ENCODE peak calls at places on chromosome 22, in ten cellular contexts. One of them, this sample, is unnamed.

GRCh38 chr22:36775589-36775965 is 342 bp downstream of the IFT27 start:
- DNase-seq in neural progenitor cell: peak; percentile 69
- DNase-seq in Panc1: no peak
- DNase-seq in activated CD4-positive, alpha-beta T cell treated with anti-CD3 and anti-CD28 coated beads, Interleukin-2, amount 10 ng/mL, durations not matched to agents 7 days and 5 days: peak; percentile 60
- DNase-seq in cardiac fibroblast: peak; percentile 26
- DNase-seq in hepatic stellate cell: no peak
- DNase-seq in EL: no peak
- DNase-seq in Calu3: peak; percentile 33
- DNase-seq in ACHN: peak; percentile 13
- DNase-seq in renal cortical epithelial cell: peak; percentile 11
- DNase-seq in this sample: peak; percentile 29

GRCh38 chr22:44547371-44547770 is 49.3 kb upstream of the RTL6 start:
- DNase-seq in neural progenitor cell: no peak
- DNase-seq in Panc1: no peak
- DNase-seq in activated CD4-positive, alpha-beta T cell treated with anti-CD3 and anti-CD28 coated beads, Interleukin-2, amount 10 ng/mL, durations not matched to agents 7 days and 5 days: no peak
- DNase-seq in cardiac fibroblast: no peak
- DNase-seq in hepatic stellate cell: no peak
- DNase-seq in EL: no peak
- DNase-seq in Calu3: no peak
- DNase-seq in ACHN: no peak
- DNase-seq in renal cortical epithelial cell: no peak
- DNase-seq in this sample: no peak

GRCh38 chr22:36467042-36467810 is 14.2 kb downstream of the TXN2 start:
- DNase-seq in neural progenitor cell: no peak
- DNase-seq in Panc1: no peak
- DNase-seq in activated CD4-positive, alpha-beta T cell treated with anti-CD3 and anti-CD28 coated beads, Interleukin-2, amount 10 ng/mL, durations not matched to agents 7 days and 5 days: no peak
- DNase-seq in cardiac fibroblast: peak; percentile 88
- DNase-seq in hepatic stellate cell: peak; percentile 91
- DNase-seq in EL: peak; percentile 94
- DNase-seq in Calu3: no peak
- DNase-seq in ACHN: peak; percentile 67
- DNase-seq in renal cortical epithelial cell: peak; percentile 45
- DNase-seq in this sample: no peak

GRCh38 chr22:28984482-28985158 is 77.0 kb downstream of the C22orf31 start:
- DNase-seq in neural progenitor cell: no peak
- DNase-seq in Panc1: no peak
- DNase-seq in activated CD4-positive, alpha-beta T cell treated with anti-CD3 and anti-CD28 coated beads, Interleukin-2, amount 10 ng/mL, durations not matched to agents 7 days and 5 days: no peak
- DNase-seq in cardiac fibroblast: no peak
- DNase-seq in hepatic stellate cell: no peak
- DNase-seq in EL: no peak
- DNase-seq in Calu3: no peak
- DNase-seq in ACHN: no peak
- DNase-seq in renal cortical epithelial cell: no peak
- DNase-seq in this sample: no peak

GRCh38 chr22:49564666-49565515 is 262.8 kb downstream of the BRD1 start:
- DNase-seq in neural progenitor cell: no peak
- DNase-seq in Panc1: no peak
- DNase-seq in activated CD4-positive, alpha-beta T cell treated with anti-CD3 and anti-CD28 coated beads, Interleukin-2, amount 10 ng/mL, durations not matched to agents 7 days and 5 days: no peak
- DNase-seq in cardiac fibroblast: no peak
- DNase-seq in hepatic stellate cell: no peak
- DNase-seq in EL: no peak
- DNase-seq in Calu3: no peak
- DNase-seq in ACHN: no peak
- DNase-seq in renal cortical epithelial cell: no peak
- DNase-seq in this sample: no peak

GRCh38 chr22:46758867-46759290 is 3.6 kb upstream of the TBC1D22A start:
- DNase-seq in neural progenitor cell: peak; percentile 72
- DNase-seq in Panc1: peak; percentile 32
- DNase-seq in activated CD4-positive, alpha-beta T cell treated with anti-CD3 and anti-CD28 coated beads, Interleukin-2, amount 10 ng/mL, durations not matched to agents 7 days and 5 days: peak; percentile 68
- DNase-seq in cardiac fibroblast: peak; percentile 81
- DNase-seq in hepatic stellate cell: peak; percentile 58
- DNase-seq in EL: peak; percentile 58
- DNase-seq in Calu3: peak; percentile 65
- DNase-seq in ACHN: peak; percentile 61
- DNase-seq in renal cortical epithelial cell: peak; percentile 84
- DNase-seq in this sample: no peak

GRCh38 chr22:32127904-32128303 is 31.2 kb downstream of the C22orf42 start:
- DNase-seq in neural progenitor cell: peak; percentile 65
- DNase-seq in Panc1: no peak
- DNase-seq in activated CD4-positive, alpha-beta T cell treated with anti-CD3 and anti-CD28 coated beads, Interleukin-2, amount 10 ng/mL, durations not matched to agents 7 days and 5 days: no peak
- DNase-seq in cardiac fibroblast: no peak
- DNase-seq in hepatic stellate cell: no peak
- DNase-seq in EL: no peak
- DNase-seq in Calu3: no peak
- DNase-seq in ACHN: no peak
- DNase-seq in renal cortical epithelial cell: no peak
- DNase-seq in this sample: no peak

GRCh38 chr22:47630741-47631534 is 868.5 kb downstream of the TBC1D22A start:
- DNase-seq in neural progenitor cell: no peak
- DNase-seq in Panc1: no peak
- DNase-seq in activated CD4-positive, alpha-beta T cell treated with anti-CD3 and anti-CD28 coated beads, Interleukin-2, amount 10 ng/mL, durations not matched to agents 7 days and 5 days: no peak
- DNase-seq in cardiac fibroblast: no peak
- DNase-seq in hepatic stellate cell: no peak
- DNase-seq in EL: no peak
- DNase-seq in Calu3: no peak
- DNase-seq in ACHN: no peak
- DNase-seq in renal cortical epithelial cell: no peak
- DNase-seq in this sample: no peak

GRCh38 chr22:19398206-19398605 is 33.3 kb downstream of the HIRA start:
- DNase-seq in neural progenitor cell: no peak
- DNase-seq in Panc1: no peak
- DNase-seq in activated CD4-positive, alpha-beta T cell treated with anti-CD3 and anti-CD28 coated beads, Interleukin-2, amount 10 ng/mL, durations not matched to agents 7 days and 5 days: no peak
- DNase-seq in cardiac fibroblast: no peak
- DNase-seq in hepatic stellate cell: no peak
- DNase-seq in EL: no peak
- DNase-seq in Calu3: no peak
- DNase-seq in ACHN: no peak
- DNase-seq in renal cortical epithelial cell: no peak
- DNase-seq in this sample: no peak

GRCh38 chr22:33271390-33272161 is 213.4 kb upstream of the SYN3 start:
- DNase-seq in neural progenitor cell: peak; percentile 13
- DNase-seq in Panc1: no peak
- DNase-seq in activated CD4-positive, alpha-beta T cell treated with anti-CD3 and anti-CD28 coated beads, Interleukin-2, amount 10 ng/mL, durations not matched to agents 7 days and 5 days: no peak
- DNase-seq in cardiac fibroblast: peak; percentile 56
- DNase-seq in hepatic stellate cell: no peak
- DNase-seq in EL: no peak
- DNase-seq in Calu3: no peak
- DNase-seq in ACHN: no peak
- DNase-seq in renal cortical epithelial cell: peak; percentile 30
- DNase-seq in this sample: no peak

GRCh38 chr22:44530106-44530505 is 32.1 kb upstream of the RTL6 start:
- DNase-seq in neural progenitor cell: no peak
- DNase-seq in Panc1: no peak
- DNase-seq in activated CD4-positive, alpha-beta T cell treated with anti-CD3 and anti-CD28 coated beads, Interleukin-2, amount 10 ng/mL, durations not matched to agents 7 days and 5 days: no peak
- DNase-seq in cardiac fibroblast: no peak
- DNase-seq in hepatic stellate cell: no peak
- DNase-seq in EL: no peak
- DNase-seq in Calu3: no peak
- DNase-seq in ACHN: no peak
- DNase-seq in renal cortical epithelial cell: no peak
- DNase-seq in this sample: no peak

GRCh38 chr22:48490513-48491411 is 1336.9 kb downstream of the BRD1 start:
- DNase-seq in neural progenitor cell: peak; percentile 36
- DNase-seq in Panc1: no peak
- DNase-seq in activated CD4-positive, alpha-beta T cell treated with anti-CD3 and anti-CD28 coated beads, Interleukin-2, amount 10 ng/mL, durations not matched to agents 7 days and 5 days: no peak
- DNase-seq in cardiac fibroblast: no peak
- DNase-seq in hepatic stellate cell: no peak
- DNase-seq in EL: peak; percentile 13
- DNase-seq in Calu3: no peak
- DNase-seq in ACHN: no peak
- DNase-seq in renal cortical epithelial cell: no peak
- DNase-seq in this sample: no peak

GRCh38 chr22:38570841-38571364 is 920 bp upstream of the DMC1 start:
- DNase-seq in neural progenitor cell: peak; percentile 70
- DNase-seq in Panc1: no peak
- DNase-seq in activated CD4-positive, alpha-beta T cell treated with anti-CD3 and anti-CD28 coated beads, Interleukin-2, amount 10 ng/mL, durations not matched to agents 7 days and 5 days: peak; percentile 55
- DNase-seq in cardiac fibroblast: peak; percentile 37
- DNase-seq in hepatic stellate cell: peak; percentile 41
- DNase-seq in EL: peak; percentile 44
- DNase-seq in Calu3: peak; percentile 39
- DNase-seq in ACHN: peak; percentile 44
- DNase-seq in renal cortical epithelial cell: no peak
- DNase-seq in this sample: peak; percentile 1

GRCh38 chr22:27580311-27580897 is 221.2 kb downstream of the MN1 start:
- DNase-seq in neural progenitor cell: no peak
- DNase-seq in Panc1: no peak
- DNase-seq in activated CD4-positive, alpha-beta T cell treated with anti-CD3 and anti-CD28 coated beads, Interleukin-2, amount 10 ng/mL, durations not matched to agents 7 days and 5 days: no peak
- DNase-seq in cardiac fibroblast: no peak
- DNase-seq in hepatic stellate cell: no peak
- DNase-seq in EL: no peak
- DNase-seq in Calu3: peak; percentile 24
- DNase-seq in ACHN: peak; percentile 37
- DNase-seq in renal cortical epithelial cell: no peak
- DNase-seq in this sample: no peak

GRCh38 chr22:32996702-32997101 is 61.5 kb downstream of the SYN3 start:
- DNase-seq in neural progenitor cell: no peak
- DNase-seq in Panc1: no peak
- DNase-seq in activated CD4-positive, alpha-beta T cell treated with anti-CD3 and anti-CD28 coated beads, Interleukin-2, amount 10 ng/mL, durations not matched to agents 7 days and 5 days: no peak
- DNase-seq in cardiac fibroblast: peak; percentile 8
- DNase-seq in hepatic stellate cell: no peak
- DNase-seq in EL: peak; percentile 52
- DNase-seq in Calu3: peak; percentile 41
- DNase-seq in ACHN: no peak
- DNase-seq in renal cortical epithelial cell: no peak
- DNase-seq in this sample: no peak

GRCh38 chr22:25050566-25050965 is 98.0 kb downstream of the KIAA1671 start:
- DNase-seq in neural progenitor cell: no peak
- DNase-seq in Panc1: no peak
- DNase-seq in activated CD4-positive, alpha-beta T cell treated with anti-CD3 and anti-CD28 coated beads, Interleukin-2, amount 10 ng/mL, durations not matched to agents 7 days and 5 days: no peak
- DNase-seq in cardiac fibroblast: no peak
- DNase-seq in hepatic stellate cell: no peak
- DNase-seq in EL: no peak
- DNase-seq in Calu3: no peak
- DNase-seq in ACHN: no peak
- DNase-seq in renal cortical epithelial cell: no peak
- DNase-seq in this sample: no peak

GRCh38 chr22:23080542-23081290 is 10.4 kb downstream of the GNAZ start:
- DNase-seq in neural progenitor cell: no peak
- DNase-seq in Panc1: no peak
- DNase-seq in activated CD4-positive, alpha-beta T cell treated with anti-CD3 and anti-CD28 coated beads, Interleukin-2, amount 10 ng/mL, durations not matched to agents 7 days and 5 days: no peak
- DNase-seq in cardiac fibroblast: no peak
- DNase-seq in hepatic stellate cell: no peak
- DNase-seq in EL: no peak
- DNase-seq in Calu3: no peak
- DNase-seq in ACHN: no peak
- DNase-seq in renal cortical epithelial cell: no peak
- DNase-seq in this sample: no peak

GRCh38 chr22:36339171-36340065 is 48.3 kb downstream of the MYH9 start:
- DNase-seq in neural progenitor cell: no peak
- DNase-seq in Panc1: no peak
- DNase-seq in activated CD4-positive, alpha-beta T cell treated with anti-CD3 and anti-CD28 coated beads, Interleukin-2, amount 10 ng/mL, durations not matched to agents 7 days and 5 days: peak; percentile 48
- DNase-seq in cardiac fibroblast: peak; percentile 74
- DNase-seq in hepatic stellate cell: no peak
- DNase-seq in EL: peak; percentile 82
- DNase-seq in Calu3: no peak
- DNase-seq in ACHN: no peak
- DNase-seq in renal cortical epithelial cell: peak; percentile 85
- DNase-seq in this sample: no peak

GRCh38 chr22:36439481-36440271 is 41.8 kb downstream of the TXN2 start:
- DNase-seq in neural progenitor cell: no peak
- DNase-seq in Panc1: no peak
- DNase-seq in activated CD4-positive, alpha-beta T cell treated with anti-CD3 and anti-CD28 coated beads, Interleukin-2, amount 10 ng/mL, durations not matched to agents 7 days and 5 days: no peak
- DNase-seq in cardiac fibroblast: peak; percentile 89
- DNase-seq in hepatic stellate cell: peak; percentile 99
- DNase-seq in EL: peak; percentile 98
- DNase-seq in Calu3: peak; percentile 52
- DNase-seq in ACHN: peak; percentile 68
- DNase-seq in renal cortical epithelial cell: peak; percentile 83
- DNase-seq in this sample: no peak

GRCh38 chr22:17980638-17981051 is 43.7 kb downstream of the MICAL3 start:
- DNase-seq in neural progenitor cell: peak; percentile 27
- DNase-seq in Panc1: no peak
- DNase-seq in activated CD4-positive, alpha-beta T cell treated with anti-CD3 and anti-CD28 coated beads, Interleukin-2, amount 10 ng/mL, durations not matched to agents 7 days and 5 days: peak; percentile 64
- DNase-seq in cardiac fibroblast: peak; percentile 45
- DNase-seq in hepatic stellate cell: peak; percentile 45
- DNase-seq in EL: no peak
- DNase-seq in Calu3: peak; percentile 16
- DNase-seq in ACHN: no peak
- DNase-seq in renal cortical epithelial cell: no peak
- DNase-seq in this sample: no peak

GRCh38 chr22:17152340-17152739 is 6.7 kb downstream of the HDHD5 start:
- DNase-seq in neural progenitor cell: no peak
- DNase-seq in Panc1: no peak
- DNase-seq in activated CD4-positive, alpha-beta T cell treated with anti-CD3 and anti-CD28 coated beads, Interleukin-2, amount 10 ng/mL, durations not matched to agents 7 days and 5 days: no peak
- DNase-seq in cardiac fibroblast: no peak
- DNase-seq in hepatic stellate cell: no peak
- DNase-seq in EL: no peak
- DNase-seq in Calu3: no peak
- DNase-seq in ACHN: no peak
- DNase-seq in renal cortical epithelial cell: no peak
- DNase-seq in this sample: no peak

GRCh38 chr22:36881504-36882245 is 20.9 kb downstream of the NCF4 start:
- DNase-seq in neural progenitor cell: no peak
- DNase-seq in Panc1: no peak
- DNase-seq in activated CD4-positive, alpha-beta T cell treated with anti-CD3 and anti-CD28 coated beads, Interleukin-2, amount 10 ng/mL, durations not matched to agents 7 days and 5 days: no peak
- DNase-seq in cardiac fibroblast: no peak
- DNase-seq in hepatic stellate cell: no peak
- DNase-seq in EL: no peak
- DNase-seq in Calu3: no peak
- DNase-seq in ACHN: no peak
- DNase-seq in renal cortical epithelial cell: no peak
- DNase-seq in this sample: no peak

GRCh38 chr22:43529954-43530863 is 118.4 kb downstream of the MPPED1 start:
- DNase-seq in neural progenitor cell: no peak
- DNase-seq in Panc1: no peak
- DNase-seq in activated CD4-positive, alpha-beta T cell treated with anti-CD3 and anti-CD28 coated beads, Interleukin-2, amount 10 ng/mL, durations not matched to agents 7 days and 5 days: no peak
- DNase-seq in cardiac fibroblast: no peak
- DNase-seq in hepatic stellate cell: no peak
- DNase-seq in EL: no peak
- DNase-seq in Calu3: no peak
- DNase-seq in ACHN: no peak
- DNase-seq in renal cortical epithelial cell: no peak
- DNase-seq in this sample: no peak

GRCh38 chr22:24482586-24482985 is 12.5 kb upstream of the UPB1 start:
- DNase-seq in neural progenitor cell: no peak
- DNase-seq in Panc1: no peak
- DNase-seq in activated CD4-positive, alpha-beta T cell treated with anti-CD3 and anti-CD28 coated beads, Interleukin-2, amount 10 ng/mL, durations not matched to agents 7 days and 5 days: no peak
- DNase-seq in cardiac fibroblast: peak; percentile 70
- DNase-seq in hepatic stellate cell: no peak
- DNase-seq in EL: peak; percentile 77
- DNase-seq in Calu3: no peak
- DNase-seq in ACHN: peak; percentile 28
- DNase-seq in renal cortical epithelial cell: peak; percentile 90
- DNase-seq in this sample: no peak

GRCh38 chr22:11307996-11308395 is 4220.0 kb upstream of the OR11H1 start:
- DNase-seq in neural progenitor cell: no peak
- DNase-seq in Panc1: no peak
- DNase-seq in activated CD4-positive, alpha-beta T cell treated with anti-CD3 and anti-CD28 coated beads, Interleukin-2, amount 10 ng/mL, durations not matched to agents 7 days and 5 days: no peak
- DNase-seq in cardiac fibroblast: no peak
- DNase-seq in hepatic stellate cell: no peak
- DNase-seq in EL: no peak
- DNase-seq in Calu3: no peak
- DNase-seq in ACHN: no peak
- DNase-seq in renal cortical epithelial cell: no peak
- DNase-seq in this sample: no peak